ENCODE peak calls at places on chromosome 2, in six cellular contexts. One of them, this sample, is unnamed.

GRCh38 chr2:157572725-157573124 is 55.9 kb downstream of the ACVR1C start:
- DNase-seq in pancreas: no peak
- DNase-seq in uterus: no peak
- DNase-seq in lower lobe of right lung: no peak
- DNase-seq in WERI-Rb-1: no peak
- DNase-seq in left kidney: peak; percentile 4
- DNase-seq in this sample: no peak

GRCh38 chr2:155109527-155109926 is 411.0 kb downstream of the KCNJ3 start:
- DNase-seq in lower lobe of right lung: no peak
- DNase-seq in pancreas: no peak
- DNase-seq in uterus: no peak
- DNase-seq in left kidney: no peak
- DNase-seq in WERI-Rb-1: no peak
- DNase-seq in this sample: no peak

GRCh38 chr2:221124542-221125235 is 447.4 kb downstream of the EPHA4 start:
- DNase-seq in lower lobe of right lung: no peak
- DNase-seq in pancreas: no peak
- DNase-seq in left kidney: peak; percentile 76
- DNase-seq in WERI-Rb-1: no peak
- DNase-seq in uterus: no peak
- DNase-seq in this sample: no peak

GRCh38 chr2:188276255-188276654 is 15.4 kb upstream of the GULP1 start:
- DNase-seq in left kidney: no peak
- DNase-seq in pancreas: no peak
- DNase-seq in uterus: no peak
- DNase-seq in WERI-Rb-1: no peak
- DNase-seq in lower lobe of right lung: no peak
- DNase-seq in this sample: no peak

GRCh38 chr2:102185347-102185746 is 1.5 kb upstream of the IL1RL2 start:
- DNase-seq in lower lobe of right lung: no peak
- DNase-seq in pancreas: no peak
- DNase-seq in WERI-Rb-1: no peak
- DNase-seq in left kidney: no peak
- DNase-seq in uterus: no peak
- DNase-seq in this sample: no peak

GRCh38 chr2:158841839-158842238 is 46.7 kb downstream of the DAPL1 start:
- DNase-seq in WERI-Rb-1: no peak
- DNase-seq in uterus: no peak
- DNase-seq in lower lobe of right lung: no peak
- DNase-seq in pancreas: no peak
- DNase-seq in left kidney: peak; percentile 44
- DNase-seq in this sample: no peak

GRCh38 chr2:226609361-226609760 is 190.3 kb downstream of the IRS1 start:
- DNase-seq in lower lobe of right lung: no peak
- DNase-seq in uterus: no peak
- DNase-seq in WERI-Rb-1: no peak
- DNase-seq in left kidney: peak; percentile 8
- DNase-seq in pancreas: no peak
- DNase-seq in this sample: peak; percentile 35

GRCh38 chr2:217729426-217730058 is 273.3 kb downstream of the TNS1 start:
- DNase-seq in WERI-Rb-1: peak; percentile 51
- DNase-seq in pancreas: no peak
- DNase-seq in uterus: no peak
- DNase-seq in lower lobe of right lung: no peak
- DNase-seq in left kidney: peak; percentile 70
- DNase-seq in this sample: peak; percentile 37

GRCh38 chr2:208360259-208361076 is 46.1 kb upstream of the PTH2R start:
- DNase-seq in left kidney: no peak
- DNase-seq in uterus: no peak
- DNase-seq in pancreas: peak; percentile 74
- DNase-seq in WERI-Rb-1: no peak
- DNase-seq in lower lobe of right lung: no peak
- DNase-seq in this sample: no peak

GRCh38 chr2:71700880-71701397 is 247.6 kb downstream of the DYSF start:
- DNase-seq in WERI-Rb-1: peak; percentile 4
- DNase-seq in lower lobe of right lung: no peak
- DNase-seq in left kidney: no peak
- DNase-seq in uterus: peak; percentile 35
- DNase-seq in pancreas: no peak
- DNase-seq in this sample: peak; percentile 90

GRCh38 chr2:226295123-226295522 is 504.5 kb downstream of the IRS1 start:
- DNase-seq in WERI-Rb-1: no peak
- DNase-seq in uterus: no peak
- DNase-seq in pancreas: no peak
- DNase-seq in lower lobe of right lung: no peak
- DNase-seq in left kidney: no peak
- DNase-seq in this sample: no peak

GRCh38 chr2:16765356-16765755 is 99.7 kb upstream of the CYRIA start:
- DNase-seq in lower lobe of right lung: no peak
- DNase-seq in uterus: no peak
- DNase-seq in pancreas: no peak
- DNase-seq in left kidney: no peak
- DNase-seq in WERI-Rb-1: no peak
- DNase-seq in this sample: no peak

GRCh38 chr2:27888790-27889189 is 1.4 kb downstream of the RBKS start:
- DNase-seq in left kidney: no peak
- DNase-seq in uterus: no peak
- DNase-seq in lower lobe of right lung: no peak
- DNase-seq in WERI-Rb-1: no peak
- DNase-seq in pancreas: no peak
- DNase-seq in this sample: no peak

GRCh38 chr2:175233135-175233719 is 51.7 kb upstream of the ATP5MC3 start:
- DNase-seq in left kidney: no peak
- DNase-seq in uterus: no peak
- DNase-seq in pancreas: no peak
- DNase-seq in WERI-Rb-1: no peak
- DNase-seq in lower lobe of right lung: no peak
- DNase-seq in this sample: no peak

GRCh38 chr2:46487667-46488333 is 8.4 kb downstream of the TMEM247 start:
- DNase-seq in WERI-Rb-1: no peak
- DNase-seq in left kidney: peak; percentile 19
- DNase-seq in uterus: peak; percentile 76
- DNase-seq in pancreas: no peak
- DNase-seq in lower lobe of right lung: peak; percentile 74
- DNase-seq in this sample: peak; percentile 89

This sample was measured in right cardiac atrium.